ENCODE peak calls at places on chromosomes 2 and 18, in four cellular contexts. O is GM12878, W is K562, P is A549. X is an unnamed sample.

GRCh38 chr2:212843409-212844199 is 305.0 kb upstream of the ERBB4 start:
- DNase-seq in W (no peak), O (no peak), P (no peak), X (no peak)

GRCh38 chr2:20471148-20471547 is 24.3 kb downstream of the RHOB start:
- DNase-seq in O (no peak), P (no peak), W (no peak), X (no peak)

GRCh38 chr2:46151582-46151981 is 145.6 kb upstream of the EPAS1 start:
- DNase-seq in O (no peak), P (peak), W (no peak), X (no peak)

GRCh38 chr2:216807861-216808272 is 52.0 kb downstream of the TNP1 start:
- DNase-seq in W (no peak), P (no peak), O (no peak), X (no peak)

GRCh38 chr18:78092901-78093300 is 843.3 kb downstream of the GALR1 start:
- DNase-seq in O (no peak), P (no peak), W (no peak), X (no peak)

GRCh38 chr2:237159006-237159897 is 73.6 kb downstream of the COPS8 start:
- DNase-seq in O (no peak), W (no peak), P (no peak), X (no peak)

GRCh38 chr2:229261076-229261475 is 10.0 kb downstream of the PID1 start:
- DNase-seq in P (no peak), W (no peak), O (no peak), X (no peak)

GRCh38 chr18:77210249-77210648 is 39.4 kb upstream of the GALR1 start:
- DNase-seq in O (no peak), W (no peak), P (no peak), X (no peak)

GRCh38 chr2:119117891-119118882 is 40.4 kb downstream of the C1QL2 start:
- DNase-seq in W (no peak), P (no peak), O (no peak), X (no peak)

GRCh38 chr2:3482363-3482821 is 36.9 kb downstream of the ADI1 start:
- DNase-seq in O (no peak), W (no peak), P (no peak), X (no peak)

GRCh38 chr2:95073856-95074662 is 47.5 kb downstream of the MRPS5 start:
- DNase-seq in O (no peak), P (no peak), W (no peak), X (no peak)

GRCh38 chr2:234960091-234961088 is 8.6 kb downstream of the SH3BP4 start:
- DNase-seq in W (no peak), O (no peak), P (no peak), X (no peak)

GRCh38 chr2:170264522-170264860 is 86.5 kb downstream of the MYO3B start:
- DNase-seq in O (no peak), W (no peak), P (no peak), X (no peak)

GRCh38 chr2:159786938-159787337 is 11.1 kb downstream of the CD302 start:
- DNase-seq in O (no peak), W (no peak), P (no peak), X (no peak)

GRCh38 chr2:165587335-165587938 is 117.9 kb downstream of the CSRNP3 start:
- DNase-seq in O (peak), W (no peak), P (no peak), X (no peak)

GRCh38 chr2:223548194-223548593 is 54.0 kb downstream of the SCG2 start:
- DNase-seq in P (no peak), O (no peak), W (no peak), X (no peak)

GRCh38 chr2:191571163-191571769 is 106.7 kb upstream of the NABP1 start:
- DNase-seq in P (peak), O (no peak), W (peak), X (no peak)

GRCh38 chr18:21599585-21600525 is 649 bp downstream of the ESCO1 start:
- DNase-seq in O (no peak), P (no peak), W (peak), X (peak)

GRCh38 chr2:29372185-29372584 is 257.0 kb downstream of the CLIP4 start:
- DNase-seq in W (no peak), O (no peak), P (no peak), X (no peak)

GRCh38 chr18:49464718-49465598 is 4.5 kb upstream of the DYM start:
- DNase-seq in P (peak), W (no peak), O (no peak), X (no peak)

GRCh38 chr2:153477641-153478288 is 797 bp downstream of the RPRM start:
- DNase-seq in P (no peak), O (no peak), W (no peak), X (no peak)

GRCh38 chr2:3612639-3613523 is 18.0 kb downstream of the COLEC11 start:
- DNase-seq in W (no peak), O (no peak), P (no peak), X (no peak)

GRCh38 chr2:96231316-96231715 is 22.7 kb upstream of the STARD7 start:
- DNase-seq in O (no peak), P (no peak), W (no peak), X (no peak)

GRCh38 chr2:239892480-239893235 is 132.5 kb downstream of the NDUFA10 start:
- DNase-seq in W (no peak), P (no peak), O (no peak), X (no peak)

GRCh38 chr18:45353530-45353929 is 261.7 kb upstream of the SLC14A2 start:
- DNase-seq in P (peak), W (no peak), O (no peak), X (no peak)

GRCh38 chr2:20661028-20661980 is 5.6 kb upstream of the GDF7 start:
- DNase-seq in P (peak), W (peak), O (peak), X (peak)

GRCh38 chr18:50802133-50802532 is 17.7 kb downstream of the MRO start:
- DNase-seq in P (no peak), W (no peak), O (no peak), X (no peak)

GRCh38 chr2:12587729-12588522 is 128.8 kb upstream of the TRIB2 start:
- DNase-seq in O (peak), P (peak), W (no peak), X (no peak)

GRCh38 chr2:7703523-7704144 is 786.4 kb downstream of the RNF144A start:
- DNase-seq in O (no peak), P (no peak), W (no peak), X (no peak)

GRCh38 chr2:44358498-44358897 is 2.8 kb downstream of the PREPL start:
- DNase-seq in O (peak), P (no peak), W (peak), X (no peak)

GRCh38 chr2:38218995-38219394 is 143.0 kb upstream of the CYP1B1 start:
- DNase-seq in W (no peak), O (no peak), P (no peak), X (no peak)

GRCh38 chr18:71077451-71077850 is 788.6 kb downstream of the SOCS6 start:
- DNase-seq in O (no peak), W (no peak), P (no peak), X (no peak)

DNA sequence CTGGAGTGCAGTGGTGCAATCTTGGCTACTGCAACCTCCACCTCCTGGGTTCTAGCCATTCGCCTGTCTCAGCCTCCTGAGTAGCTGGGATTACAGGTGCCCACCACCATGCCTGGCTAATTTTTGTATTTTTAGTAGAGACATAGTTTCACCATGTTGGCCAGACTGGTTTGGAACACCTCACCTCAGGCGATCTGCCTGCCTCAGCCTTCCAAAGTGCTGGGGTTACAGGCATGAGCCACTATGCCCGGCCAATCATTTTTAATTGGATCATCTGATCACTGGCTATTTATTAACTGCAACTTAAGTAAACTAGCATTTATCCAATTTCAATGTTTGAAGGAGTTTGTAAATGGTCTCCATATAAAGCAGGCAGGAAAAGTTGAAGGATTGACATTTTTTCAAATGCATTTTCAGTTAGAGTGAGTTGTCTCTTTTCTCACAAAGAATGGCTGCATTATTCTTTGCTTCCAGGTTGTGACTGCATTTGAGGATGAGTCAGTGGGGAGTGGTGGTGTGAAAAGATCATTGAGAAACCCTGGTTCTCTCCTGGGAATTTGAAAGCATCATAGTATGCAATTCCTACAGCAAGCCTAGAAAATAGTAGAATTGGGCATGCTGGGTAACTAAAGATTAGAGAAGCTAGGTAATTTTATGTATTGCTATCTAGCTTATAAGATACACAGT is 431.1 kb upstream of the ZEB2 start:
- DNase-seq in O (no peak), P (peak), W (no peak), X (no peak)
- TF ChIP-seq POLR2AphosphoS2 in O (no peak), P (no peak), W (no peak), X (no peak)

GRCh38 chr2:84891355-84892010 is 10.6 kb upstream of the TRABD2A start:
- DNase-seq in O (no peak), P (no peak), W (no peak), X (no peak)

GRCh38 chr2:84886791-84887190 is 5.9 kb upstream of the TRABD2A start:
- DNase-seq in O (no peak), P (no peak), W (no peak), X (no peak)

GRCh38 chr2:84885111-84885510 is 4.2 kb upstream of the TRABD2A start:
- DNase-seq in P (no peak), O (no peak), W (no peak), X (no peak)

GRCh38 chr2:84889332-84889731 is 8.4 kb upstream of the TRABD2A start:
- DNase-seq in O (no peak), W (no peak), P (no peak), X (no peak)

GRCh38 chr2:84888401-84889276 is 7.8 kb upstream of the TRABD2A start:
- DNase-seq in O (peak), P (no peak), W (no peak), X (no peak)
- TF ChIP-seq POLR2AphosphoS2 in O (no peak), P (no peak), W (no peak), X (no peak)

GRCh38 chr18:3590096-3590655 is 140.2 kb downstream of the TGIF1 start:
- DNase-seq in P (no peak), W (no peak), O (no peak), X (no peak)
- TF ChIP-seq POLR2AphosphoS2 in P (no peak), W (no peak), O (no peak), X (no peak)

DNA sequence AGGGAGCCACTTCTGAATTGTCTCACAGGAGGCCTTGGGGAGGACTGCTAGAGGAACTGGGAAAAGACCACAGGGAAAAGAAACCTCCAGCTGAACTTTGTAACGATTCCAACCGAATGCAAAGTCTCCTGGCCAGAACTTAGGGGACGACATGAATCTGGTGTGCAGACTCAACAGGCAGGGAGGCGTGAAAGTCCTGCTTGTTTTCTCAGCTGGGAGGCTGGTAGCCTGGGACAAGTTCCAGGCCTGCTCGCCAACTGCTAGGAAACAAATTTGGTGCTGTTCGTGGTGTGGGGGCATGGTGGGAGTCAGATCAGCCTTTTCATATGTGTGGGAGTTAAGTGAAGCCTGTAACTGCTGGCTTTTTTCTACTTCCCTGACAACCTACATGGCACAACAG is 644.6 kb upstream of the CNTNAP5 start:
- DNase-seq in P (no peak), O (no peak), W (no peak), X (no peak)
- TF ChIP-seq POLR2AphosphoS2 in P (no peak), O (no peak), W (no peak), X (no peak)

GRCh38 chr2:172970660-172971059 is 105.0 kb upstream of the MAP3K20 start:
- DNase-seq in W (no peak), O (no peak), P (no peak), X (no peak)

GRCh38 chr2:172967036-172967982 is 108.3 kb upstream of the MAP3K20 start:
- DNase-seq in P (no peak), W (no peak), O (no peak), X (peak)

GRCh38 chr2:172968061-172968469 is 107.6 kb upstream of the MAP3K20 start:
- DNase-seq in P (no peak), W (no peak), O (no peak), X (peak)

GRCh38 chr2:172969171-172969570 is 106.5 kb upstream of the MAP3K20 start:
- DNase-seq in P (no peak), O (no peak), W (no peak), X (no peak)

GRCh38 chr2:172969609-172970008 is 106.0 kb upstream of the MAP3K20 start:
- DNase-seq in W (no peak), O (no peak), P (no peak), X (no peak)
- TF ChIP-seq POLR2AphosphoS2 in W (no peak), O (no peak), P (no peak), X (no peak)

GRCh38 chr2:18784245-18784644 is 194.9 kb upstream of the NT5C1B start:
- DNase-seq in W (no peak), P (no peak), O (no peak), X (no peak)

GRCh38 chr2:18777250-18777812 is 188.0 kb upstream of the NT5C1B start:
- DNase-seq in P (no peak), W (no peak), O (no peak), X (peak)

GRCh38 chr2:18781541-18782280 is 192.3 kb upstream of the NT5C1B start:
- DNase-seq in P (no peak), W (no peak), O (no peak), X (no peak)
- TF ChIP-seq POLR2AphosphoS2 in P (no peak), W (no peak), O (no peak), X (no peak)

GRCh38 chr2:204680576-204680975 is 135.3 kb downstream of the PARD3B start:
- DNase-seq in O (no peak), W (no peak), P (no peak), X (no peak)
- TF ChIP-seq POLR2AphosphoS2 in O (no peak), W (no peak), P (no peak), X (no peak)

X was measured in HepG2.